ENCODE peak calls at places on chromosomes 7 and 10, in six cellular contexts. I, J, D, U, C and B are unnamed samples. For H3K9me3, the result is how much of the 10 kb centered on the place peaks cover.

GRCh38 chr10:103554488-103555320 is 61.2 kb downstream of the NEURL1 start:
- DNase-seq in I (no peak), J (peak), D (peak), U (no peak), C (peak), B (no peak)

GRCh38 chr7:133436014-133436428 is 183.1 kb downstream of the EXOC4 start:
- DNase-seq in I (no peak), J (no peak), D (no peak), U (no peak), C (no peak), B (no peak)

GRCh38 chr7:121466455-121466854 is 70.3 kb upstream of the FAM3C start:
- DNase-seq in I (no peak), J (no peak), D (no peak), U (no peak), C (no peak), B (no peak)

GRCh38 chr7:100588438-100588837 is 2.3 kb downstream of the FBXO24 start:
- DNase-seq in I (no peak), J (no peak), D (peak), U (no peak), C (peak), B (no peak)

GRCh38 chr10:99431190-99431549 is 746 bp upstream of the GOT1 start:
- DNase-seq in I (peak), J (no peak), D (peak), U (no peak), C (peak), B (no peak)

GRCh38 chr10:102287991-102288390 is 42.7 kb downstream of the GBF1 start:
- DNase-seq in I (no peak), J (no peak), D (no peak), U (no peak), C (no peak), B (no peak)

GRCh38 chr7:44101966-44102845 is 1.9 kb upstream of the AEBP1 start:
- DNase-seq in I (no peak), J (no peak), D (no peak), U (no peak), C (no peak), B (no peak)

GRCh38 chr10:28754930-28755718 is 77.8 kb downstream of the BAMBI start:
- DNase-seq in I (no peak), J (no peak), D (no peak), U (no peak), C (no peak), B (no peak)

GRCh38 chr10:77201135-77202111 is 436.2 kb downstream of the KCNMA1 start:
- DNase-seq in I (no peak), J (no peak), D (no peak), U (no peak), C (no peak), B (no peak)

GRCh38 chr7:19362099-19362498 is 216.9 kb upstream of the FERD3L start:
- DNase-seq in I (no peak), J (no peak), D (no peak), U (no peak), C (no peak), B (no peak)

GRCh38 chr10:114631678-114632417 is 26.2 kb downstream of the ABLIM1 start:
- DNase-seq in I (no peak), J (peak), D (peak), U (no peak), C (peak), B (no peak)

GRCh38 chr10:30080161-30080560 is 20.8 kb upstream of the JCAD start:
- DNase-seq in I (no peak), J (no peak), D (no peak), U (no peak), C (no peak), B (no peak)

GRCh38 chr7:159067870-159068787 is 76.5 kb downstream of the VIPR2 start:
- DNase-seq in I (no peak), J (no peak), D (no peak), U (no peak), C (no peak), B (no peak)

GRCh38 chr7:138945806-138946205 is 35.4 kb downstream of the KIAA1549 start:
- DNase-seq in I (no peak), J (no peak), D (no peak), U (no peak), C (no peak), B (no peak)

GRCh38 chr7:137329411-137329810 is 14.1 kb downstream of the PTN start:
- DNase-seq in I (no peak), J (no peak), D (no peak), U (no peak), C (no peak), B (no peak)

GRCh38 chr10:124000792-124001201 is 92.6 kb downstream of the CHST15 start:
- DNase-seq in I (no peak), J (no peak), D (no peak), U (no peak), C (no peak), B (no peak)

GRCh38 chr7:462173-463103 is 57.2 kb downstream of the PDGFA start:
- DNase-seq in I (no peak), J (no peak), D (no peak), U (no peak), C (no peak), B (no peak)

GRCh38 chr10:93894516-93895378 is 969 bp downstream of the SLC35G1 start:
- DNase-seq in I (no peak), J (no peak), D (peak), U (no peak), C (peak), B (no peak)

GRCh38 chr7:2105917-2106316 is 126.8 kb downstream of the MAD1L1 start:
- DNase-seq in I (no peak), J (no peak), D (peak), U (no peak), C (peak), B (no peak)

GRCh38 chr7:13098161-13098560 is 410.7 kb downstream of the ARL4A start:
- DNase-seq in I (no peak), J (no peak), D (no peak), U (no peak), C (no peak), B (no peak)
- TF ChIP-seq SIN3A in I (no peak), J (no peak), D (no peak), U (no peak), C (no peak), B (no peak)

GRCh38 chr10:70053896-70054641 is 1.4 kb downstream of the MACROH2A2 start:
- DNase-seq in I (peak), J (peak), D (peak), U (no peak), C (no peak), B (no peak)
- TF ChIP-seq REST in I (no peak), J (no peak), D (no peak), U (no peak), C (no peak), B (no peak)

GRCh38 chr10:6384031-6384430 is 181.3 kb downstream of the PFKFB3 start:
- DNase-seq in I (no peak), J (no peak), D (no peak), U (no peak), C (no peak), B (no peak)
- H3K9me3 ChIP-seq in I (under half), J (under half), D (under half), U (under half), C (under half), B (under half)

GRCh38 chr10:46523119-46523880 is 33.2 kb downstream of the GPRIN2 start:
- DNase-seq in I (peak), J (no peak), D (peak), U (no peak), C (no peak), B (no peak)
- TF ChIP-seq SIN3A in I (no peak), J (no peak), D (no peak), U (no peak), C (no peak), B (no peak)

GRCh38 chr7:55052081-55052480 is 33.3 kb downstream of the EGFR start:
- DNase-seq in I (no peak), J (no peak), D (no peak), U (no peak), C (no peak), B (no peak)
- TF ChIP-seq REST in I (no peak), J (no peak), D (no peak), U (no peak), C (no peak), B (no peak)

DNA sequence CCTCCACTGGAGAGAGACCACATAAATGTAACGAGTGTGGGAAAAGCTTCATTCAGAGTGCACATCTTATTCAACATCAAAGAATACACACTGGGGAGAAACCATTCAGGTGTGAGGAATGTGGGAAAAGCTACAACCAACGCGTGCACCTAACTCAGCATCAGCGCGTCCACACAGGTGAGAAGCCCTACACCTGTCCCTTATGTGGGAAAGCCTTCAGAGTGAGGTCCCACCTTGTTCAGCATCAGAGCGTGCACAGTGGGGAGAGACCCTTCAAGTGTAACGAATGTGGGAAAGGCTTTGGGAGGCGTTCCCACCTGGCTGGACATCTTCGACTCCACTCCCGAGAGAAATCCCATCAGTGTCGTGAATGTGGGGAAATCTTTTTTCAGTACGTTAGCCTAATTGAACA is 20.6 kb downstream of the FAM200A start:
- DNase-seq in I (no peak), J (no peak), D (no peak), U (no peak), C (no peak), B (no peak)
- H3K9me3 ChIP-seq in I (under half), J (under half), D (under half), U (under half), C (under half), B (half or more)

DNA sequence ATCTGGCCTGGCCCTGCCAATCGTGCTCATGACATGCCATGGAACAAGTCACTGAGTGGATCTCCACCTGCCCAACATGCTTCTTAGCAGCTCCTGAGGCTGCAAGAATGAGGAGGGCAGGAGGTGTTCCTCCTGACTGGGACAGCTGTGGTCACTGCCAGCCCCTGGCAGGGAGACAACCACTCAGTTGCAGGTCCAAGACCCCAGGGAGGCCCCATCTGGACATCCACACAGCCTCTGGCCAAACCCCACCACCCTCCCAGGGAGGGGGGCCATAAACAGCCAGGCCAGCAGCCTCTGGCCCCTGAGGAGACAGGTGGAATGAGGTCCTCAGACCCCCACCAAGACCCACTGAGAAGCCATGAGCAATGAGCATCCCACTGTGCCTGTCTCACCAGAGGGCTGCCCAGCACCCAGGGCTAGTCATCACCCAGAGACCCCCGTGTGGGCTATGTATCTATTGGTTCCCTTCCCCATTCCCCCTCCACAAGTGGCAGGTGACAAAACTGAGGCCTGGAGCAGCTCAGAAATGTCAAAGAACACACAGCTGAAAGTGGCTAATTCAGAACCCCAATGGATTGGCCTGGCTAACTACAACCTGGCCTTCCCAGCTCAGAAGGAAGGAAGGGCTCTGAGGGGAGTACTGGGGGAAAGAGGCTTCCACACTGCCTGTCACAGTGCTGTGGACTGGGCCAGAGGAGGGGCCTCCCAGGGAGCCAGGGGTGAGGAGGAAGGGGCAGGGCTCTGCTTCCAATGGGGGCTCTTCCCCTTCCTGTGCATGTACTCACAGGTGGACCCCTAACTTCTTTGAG is 3.0 kb downstream of the GPRIN2 start:
- DNase-seq in I (no peak), J (no peak), D (no peak), U (no peak), C (no peak), B (no peak)
- TF ChIP-seq SIN3A in I (no peak), J (no peak), D (no peak), U (no peak), C (no peak), B (no peak)

DNA sequence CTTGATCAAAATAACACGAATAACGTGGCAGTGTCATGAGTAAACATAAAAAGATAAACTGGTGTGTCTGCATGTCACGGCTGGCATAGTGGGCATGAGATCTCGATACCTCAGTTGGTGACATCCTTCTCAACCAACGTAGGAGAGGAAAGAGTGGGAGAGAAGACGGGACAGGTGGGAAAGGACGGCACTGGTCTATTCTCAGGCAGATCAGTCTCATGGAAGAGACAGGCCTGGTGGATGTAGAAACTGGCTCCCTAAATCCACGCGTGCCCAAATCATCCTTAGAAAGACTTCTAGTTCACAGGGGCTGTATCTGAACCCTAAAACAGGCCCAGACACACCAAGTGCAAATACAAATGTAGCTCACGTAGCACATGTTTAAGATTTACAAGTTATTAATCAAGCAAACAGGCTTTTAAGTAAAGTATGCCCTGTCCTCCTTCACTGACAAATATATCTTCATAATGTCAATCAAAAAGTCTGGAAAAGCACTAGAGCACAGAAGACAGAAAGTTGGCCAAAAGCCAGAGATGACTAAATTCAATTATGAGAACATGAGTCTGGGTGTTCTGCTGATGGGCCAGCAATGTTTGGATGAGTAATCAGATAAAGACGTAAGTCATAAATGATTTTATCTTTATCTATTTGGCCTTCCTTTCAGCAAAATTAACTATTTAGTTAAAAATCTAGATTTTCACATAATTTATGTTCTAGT is 56.3 kb downstream of the SFMBT2 start:
- DNase-seq in I (no peak), J (no peak), D (peak), U (no peak), C (no peak), B (no peak)
- TF ChIP-seq REST in I (no peak), J (no peak), D (no peak), U (no peak), C (no peak), B (no peak)